ENCODE peak calls at places on chromosomes 11 and 22, in four cellular contexts. G is endothelial cell of umbilical vein, J is A549, Z is DND-41. I is an unnamed sample. For H3K4me1, the result is how much of the 10 kb centered on the place peaks cover.

GRCh38 chr11:1567052-1567720 is 4.9 kb downstream of the DUSP8 start:
- DNase-seq in G (no peak), Z (no peak), J (no peak), I (no peak)

GRCh38 chr22:31630331-31631329 is 31.4 kb downstream of the PISD start:
- DNase-seq in J (peak), G (peak), Z (peak), I (peak)

GRCh38 chr11:118000067-118000849 is 14.1 kb downstream of the IL10RA start:
- DNase-seq in J (no peak), Z (no peak), G (no peak), I (no peak)

GRCh38 chr22:22507743-22508273 is 734 bp downstream of the ZNF280B start:
- DNase-seq in Z (no peak), J (no peak), G (peak), I (no peak)

GRCh38 chr11:131815631-131816030 is 445.2 kb downstream of the NTM start:
- DNase-seq in J (no peak), Z (no peak), G (no peak), I (no peak)

GRCh38 chr22:49936973-49937757 is 18.7 kb downstream of the CRELD2 start:
- DNase-seq in J (no peak), Z (no peak), G (peak), I (peak)

GRCh38 chr22:23223566-23224317 is 43.4 kb downstream of the BCR start:
- DNase-seq in Z (no peak), G (peak), J (no peak), I (no peak)

GRCh38 chr11:94814238-94814976 is 46.3 kb downstream of the AMOTL1 start:
- DNase-seq in G (no peak), Z (no peak), J (no peak), I (no peak)

GRCh38 chr11:120310875-120311274 is 14.2 kb upstream of the TLCD5 start:
- DNase-seq in G (no peak), Z (no peak), J (no peak), I (no peak)

GRCh38 chr11:70435765-70436500 is 37.6 kb downstream of the CTTN start:
- DNase-seq in G (no peak), J (no peak), Z (no peak), I (no peak)

GRCh38 chr11:14075118-14075601 is 112.6 kb downstream of the SPON1 start:
- DNase-seq in G (no peak), Z (no peak), J (no peak), I (no peak)

GRCh38 chr11:134236834-134237556 is 12.5 kb downstream of the VPS26B start:
- DNase-seq in G (no peak), Z (no peak), J (no peak), I (no peak)

GRCh38 chr11:70732493-70733206 is 334.3 kb downstream of the CTTN start:
- DNase-seq in G (no peak), Z (no peak), J (no peak), I (no peak)

GRCh38 chr22:37634505-37635002 is 4.9 kb upstream of the SH3BP1 start:
- DNase-seq in G (no peak), Z (no peak), J (no peak), I (peak)

GRCh38 chr22:22242488-22242887 is 2.1 kb upstream of the VPREB1 start:
- DNase-seq in G (no peak), Z (no peak), J (no peak), I (no peak)

GRCh38 chr11:119346605-119347004 is at the start of gene MFRP:
- DNase-seq in G (no peak), Z (no peak), J (no peak), I (no peak)

GRCh38 chr11:37747121-37747520 is 1149.1 kb upstream of the RAG2 start:
- DNase-seq in J (no peak), G (no peak), Z (no peak), I (no peak)

GRCh38 chr11:19519912-19520641 is 192.6 kb upstream of the NAV2 start:
- DNase-seq in Z (no peak), G (no peak), J (no peak), I (peak)

GRCh38 chr22:48701296-48702030 is 1126.2 kb downstream of the BRD1 start:
- DNase-seq in G (no peak), J (no peak), Z (no peak), I (no peak)

GRCh38 chr22:20573830-20574615 is 66.6 kb downstream of the MED15 start:
- DNase-seq in G (no peak), Z (no peak), J (no peak), I (no peak)

GRCh38 chr11:74532496-74533246 is 39.1 kb upstream of the LIPT2 start:
- DNase-seq in J (no peak), Z (no peak), G (peak), I (no peak)

GRCh38 chr22:39360674-39361413 is 11.1 kb downstream of the SYNGR1 start:
- DNase-seq in G (no peak), Z (no peak), J (peak), I (no peak)

GRCh38 chr11:112247198-112247597 is 13.5 kb downstream of the PLET1 start:
- DNase-seq in J (no peak), Z (no peak), G (no peak), I (no peak)

GRCh38 chr11:10233581-10233980 is 60.4 kb downstream of the SBF2 start:
- DNase-seq in J (no peak), Z (no peak), G (peak), I (no peak)

GRCh38 chr11:14784230-14784629 is 107.8 kb downstream of the CYP2R1 start:
- DNase-seq in Z (no peak), J (no peak), G (no peak), I (no peak)

GRCh38 chr11:45409587-45409986 is 123.4 kb upstream of the SYT13 start:
- DNase-seq in G (no peak), J (no peak), Z (no peak), I (no peak)

GRCh38 chr11:34181856-34182405 is 76.5 kb downstream of the NAT10 start:
- DNase-seq in G (no peak), Z (no peak), J (no peak), I (no peak)

GRCh38 chr11:34184505-34185015 is 79.1 kb downstream of the NAT10 start:
- DNase-seq in G (no peak), Z (no peak), J (no peak), I (no peak)

GRCh38 chr11:34183840-34184358 is 78.5 kb downstream of the NAT10 start:
- DNase-seq in Z (no peak), J (no peak), G (no peak), I (no peak)

GRCh38 chr11:34182425-34182824 is 77.0 kb downstream of the NAT10 start:
- DNase-seq in G (no peak), Z (no peak), J (no peak), I (no peak)

GRCh38 chr11:34182921-34183685 is 77.7 kb downstream of the NAT10 start:
- DNase-seq in J (no peak), Z (no peak), G (no peak), I (no peak)
- H3K4me1 ChIP-seq in J (under half), Z (under half), G (under half), I (under half)

GRCh38 chr11:124481365-124482323 is 36.1 kb upstream of the OR8B8 start:
- DNase-seq in G (peak), Z (peak), J (peak), I (peak)
- H3K4me1 ChIP-seq in G (under half), Z (under half), J (under half), I (under half)

GRCh38 chr22:17921871-17922821 is 102.2 kb downstream of the MICAL3 start:
- DNase-seq in G (no peak), Z (no peak), J (no peak), I (peak)
- H3K4me1 ChIP-seq in G (under half), Z (under half), J (under half), I (half or more)

GRCh38 chr22:28034145-28034759 is 115.2 kb upstream of the PITPNB start:
- DNase-seq in Z (no peak), G (no peak), J (no peak), I (no peak)

GRCh38 chr22:28031383-28031922 is 112.4 kb upstream of the PITPNB start:
- DNase-seq in J (no peak), Z (no peak), G (no peak), I (no peak)

GRCh38 chr22:28030442-28030841 is 111.4 kb upstream of the PITPNB start:
- DNase-seq in J (no peak), G (peak), Z (no peak), I (no peak)

GRCh38 chr22:28034760-28035401 is 115.8 kb upstream of the PITPNB start:
- DNase-seq in Z (peak), G (peak), J (no peak), I (peak)

GRCh38 chr22:28032896-28033295 is 113.8 kb upstream of the PITPNB start:
- DNase-seq in J (no peak), Z (no peak), G (peak), I (no peak)
- H3K4me1 ChIP-seq in J (under half), Z (under half), G (half or more), I (half or more)

DNA sequence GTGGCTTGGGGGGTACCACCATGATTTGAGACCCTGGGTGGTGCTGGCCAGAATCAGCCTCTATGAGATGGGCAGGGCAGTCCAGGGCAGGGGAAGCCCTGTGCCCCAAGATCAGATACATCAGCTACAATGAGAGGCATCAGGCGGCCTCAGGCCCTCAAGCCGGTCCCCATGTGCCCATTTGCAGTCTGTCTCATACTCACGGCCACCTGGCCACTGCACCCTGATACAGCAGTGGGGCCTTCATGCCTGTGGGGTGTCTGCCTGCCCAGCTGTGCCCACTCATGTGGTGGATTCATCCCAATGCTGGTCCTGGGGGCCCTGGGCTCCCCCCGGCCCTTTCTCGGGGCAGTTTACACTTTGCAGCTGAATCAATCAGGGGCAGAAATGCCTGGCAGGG is 42.4 kb upstream of the KCNQ1OT1 start:
- DNase-seq in J (no peak), G (no peak), Z (no peak), I (no peak)
- H3K4me1 ChIP-seq in J (under half), G (under half), Z (under half), I (under half)

GRCh38 chr22:45235101-45235777 is 5.5 kb downstream of the KIAA0930 start:
- DNase-seq in G (no peak), Z (no peak), J (no peak), I (peak)
- H3K4me1 ChIP-seq in G (under half), Z (under half), J (under half), I (under half)

DNA sequence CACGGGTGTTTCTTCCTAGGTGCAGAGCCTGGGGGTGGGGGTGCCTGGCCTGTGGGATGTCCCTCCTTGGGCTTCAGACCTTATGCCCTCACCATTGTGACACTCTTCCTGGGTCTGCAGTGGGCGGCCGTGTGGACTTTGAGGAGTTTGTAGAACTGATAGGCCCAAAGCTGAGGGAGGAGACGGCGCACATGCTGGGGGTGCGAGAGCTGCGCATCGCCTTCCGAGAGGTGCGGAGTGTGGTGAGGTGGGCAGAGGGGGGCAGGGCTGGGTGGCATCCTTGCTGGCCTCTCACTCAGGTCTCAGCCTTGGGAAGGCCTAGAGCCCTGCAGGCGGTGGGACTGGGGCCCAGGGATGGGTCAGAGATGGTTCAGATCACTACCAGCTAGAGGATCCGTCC is 2.3 kb downstream of the CABP4 start:
- DNase-seq in Z (no peak), G (no peak), J (no peak), I (no peak)
- H3K4me1 ChIP-seq in Z (under half), G (under half), J (under half), I (under half)